ENCODE peak calls at places on chromosomes 7 and 10, in nine cellular contexts. Y is uterus, E is Peyer's patch, G is GM12878, F is IMR-90, B is prostate gland, D is A549, W is body of pancreas, N is heart left ventricle. P is an unnamed sample.

GRCh38 chr7:90706067-90706716 is 110.1 kb downstream of the CDK14 start:
- DNase-seq in Y (no peak), E (no peak), G (no peak), F (peak), B (peak), D (no peak), W (no peak), N (no peak), P (no peak)

GRCh38 chr7:5439572-5440496 is 16.2 kb upstream of the TNRC18 start:
- DNase-seq in Y (no peak), E (no peak), G (no peak), F (no peak), B (no peak), D (no peak), W (no peak), N (no peak), P (no peak)

GRCh38 chr7:157006205-157006747 is 4.2 kb downstream of the MNX1 start:
- DNase-seq in Y (no peak), E (no peak), G (no peak), F (no peak), B (no peak), D (no peak), W (peak), N (no peak), P (no peak)

GRCh38 chr7:116357776-116358670 is 141.5 kb upstream of the CAV2 start:
- DNase-seq in Y (no peak), E (no peak), G (no peak), F (peak), B (no peak), D (no peak), W (no peak), N (no peak), P (no peak)

GRCh38 chr10:36888925-36889573 is 236.3 kb upstream of the ANKRD30A start:
- DNase-seq in Y (no peak), E (no peak), G (no peak), F (peak), B (no peak), D (peak), W (peak), N (no peak), P (no peak)

GRCh38 chr10:47406870-47407648 is 23.0 kb upstream of the ZNF488 start:
- DNase-seq in Y (no peak), E (no peak), G (no peak), F (peak), B (no peak), D (peak), W (peak), N (no peak), P (no peak)

GRCh38 chr7:80131675-80132435 is 2.8 kb upstream of the GNAI1 start:
- DNase-seq in Y (no peak), E (no peak), G (no peak), F (no peak), B (no peak), D (no peak), W (no peak), N (no peak), P (no peak)

GRCh38 chr10:73262105-73262730 is 9.8 kb upstream of the MRPS16 start:
- DNase-seq in Y (no peak), E (no peak), G (no peak), F (peak), B (no peak), D (peak), W (no peak), N (no peak), P (no peak)

GRCh38 chr10:60099998-60100747 is 193.8 kb upstream of the CCDC6 start:
- DNase-seq in Y (no peak), E (no peak), G (no peak), F (peak), B (no peak), D (peak), W (peak), N (no peak), P (no peak)

GRCh38 chr7:107581387-107582013 is 1.5 kb downstream of the BCAP29 start:
- DNase-seq in Y (no peak), E (no peak), G (no peak), F (no peak), B (no peak), D (no peak), W (no peak), N (no peak), P (no peak)

GRCh38 chr7:150357277-150357676 is 11.3 kb upstream of the REPIN1 start:
- DNase-seq in Y (no peak), E (peak), G (no peak), F (no peak), B (no peak), D (no peak), W (no peak), N (no peak), P (no peak)

GRCh38 chr10:108037061-108037460 is 872.6 kb upstream of the SORCS1 start:
- DNase-seq in Y (no peak), E (no peak), G (no peak), F (no peak), B (no peak), D (no peak), W (no peak), N (no peak), P (no peak)

GRCh38 chr10:123427386-123427785 is 238.8 kb upstream of the GPR26 start:
- DNase-seq in Y (no peak), E (no peak), G (no peak), F (no peak), B (no peak), D (peak), W (no peak), N (no peak), P (no peak)

GRCh38 chr10:45491061-45491460 is 117.0 kb downstream of the ALOX5 start:
- DNase-seq in Y (no peak), E (no peak), G (no peak), F (no peak), B (no peak), D (no peak), W (no peak), N (no peak), P (no peak)

GRCh38 chr10:12812541-12812940 is 189.0 kb downstream of the CCDC3 start:
- DNase-seq in Y (no peak), E (no peak), G (no peak), F (no peak), B (no peak), D (no peak), W (no peak), N (no peak), P (no peak)

GRCh38 chr7:80552304-80552703 is 40.4 kb upstream of the GNAT3 start:
- DNase-seq in Y (no peak), E (no peak), G (no peak), F (peak), B (no peak), D (no peak), W (no peak), N (no peak), P (no peak)

GRCh38 chr7:141944811-141945210 is 2.0 kb downstream of the CLEC5A start:
- DNase-seq in Y (no peak), E (no peak), G (no peak), F (no peak), B (no peak), D (no peak), W (no peak), N (no peak), P (no peak)

GRCh38 chr7:141460781-141461715 is 90.2 kb upstream of the AGK start:
- DNase-seq in Y (peak), E (no peak), G (no peak), F (no peak), B (peak), D (no peak), W (no peak), N (peak), P (no peak)

GRCh38 chr10:18205098-18205834 is 65.0 kb downstream of the CACNB2 start:
- DNase-seq in Y (no peak), E (no peak), G (no peak), F (peak), B (no peak), D (no peak), W (no peak), N (no peak), P (no peak)

GRCh38 chr7:2719007-2719406 is 31.0 kb downstream of the AMZ1 start:
- DNase-seq in Y (no peak), E (peak), G (no peak), F (no peak), B (no peak), D (peak), W (no peak), N (no peak), P (no peak)

GRCh38 chr7:71752171-71752935 is 620.4 kb downstream of the GALNT17 start:
- DNase-seq in Y (no peak), E (no peak), G (no peak), F (no peak), B (no peak), D (peak), W (peak), N (no peak), P (no peak)

GRCh38 chr7:137980308-137980707 is 21.6 kb downstream of the CREB3L2 start:
- DNase-seq in Y (no peak), E (no peak), G (no peak), F (no peak), B (no peak), D (no peak), W (no peak), N (no peak), P (no peak)

GRCh38 chr7:17937506-17938115 is 2.7 kb downstream of the SNX13 start:
- DNase-seq in Y (no peak), E (no peak), G (no peak), F (peak), B (no peak), D (no peak), W (no peak), N (no peak), P (no peak)

GRCh38 chr7:45910855-45911254 is 10.2 kb downstream of the IGFBP3 start:
- DNase-seq in Y (no peak), E (no peak), G (no peak), F (no peak), B (no peak), D (no peak), W (no peak), N (no peak), P (no peak)

GRCh38 chr7:117759950-117760640 is 113.1 kb downstream of the CTTNBP2 start:
- DNase-seq in Y (no peak), E (no peak), G (no peak), F (peak), B (no peak), D (no peak), W (no peak), N (no peak), P (no peak)

GRCh38 chr7:117808273-117808868 is 64.9 kb downstream of the CTTNBP2 start:
- DNase-seq in Y (peak), E (no peak), G (no peak), F (no peak), B (peak), D (no peak), W (peak), N (peak), P (no peak)

GRCh38 chr7:107228291-107228690 is 59.5 kb downstream of the HBP1 start:
- DNase-seq in Y (no peak), E (no peak), G (no peak), F (peak), B (no peak), D (no peak), W (no peak), N (no peak), P (no peak)

GRCh38 chr7:138243430-138243829 is 167.2 kb downstream of the AKR1D1 start:
- DNase-seq in Y (peak), E (no peak), G (no peak), F (no peak), B (no peak), D (no peak), W (peak), N (peak), P (no peak)

GRCh38 chr10:102352066-102352715 is 43.3 kb upstream of the NFKB2 start:
- DNase-seq in Y (peak), E (peak), G (no peak), F (peak), B (peak), D (peak), W (peak), N (peak), P (no peak)

GRCh38 chr7:120583835-120584586 is 273.9 kb downstream of the TSPAN12 start:
- DNase-seq in Y (no peak), E (no peak), G (no peak), F (peak), B (no peak), D (no peak), W (no peak), N (no peak), P (no peak)

GRCh38 chr7:95213809-95214492 is 110.4 kb downstream of the PON1 start:
- DNase-seq in Y (no peak), E (no peak), G (no peak), F (no peak), B (no peak), D (no peak), W (peak), N (peak), P (no peak)

GRCh38 chr7:80414331-80414730 is 97.5 kb downstream of the GNAT3 start:
- DNase-seq in Y (no peak), E (no peak), G (no peak), F (no peak), B (no peak), D (no peak), W (no peak), N (no peak), P (no peak)

GRCh38 chr10:121516483-121516882 is 81.8 kb downstream of the FGFR2 start:
- DNase-seq in Y (no peak), E (no peak), G (no peak), F (no peak), B (no peak), D (no peak), W (no peak), N (no peak), P (no peak)

GRCh38 chr10:125781374-125781773 is 5.8 kb upstream of the MMP21 start:
- DNase-seq in Y (no peak), E (no peak), G (no peak), F (no peak), B (no peak), D (no peak), W (no peak), N (no peak), P (no peak)

GRCh38 chr7:103964269-103964668 is 25.2 kb downstream of the RELN start:
- DNase-seq in Y (no peak), E (no peak), G (no peak), F (no peak), B (no peak), D (no peak), W (no peak), N (no peak), P (no peak)

GRCh38 chr7:16015981-16016380 is 329.5 kb upstream of the MEOX2 start:
- DNase-seq in Y (no peak), E (no peak), G (no peak), F (peak), B (no peak), D (no peak), W (no peak), N (no peak), P (no peak)

GRCh38 chr10:53839437-53840039 is 961.5 kb downstream of the PCDH15 start:
- DNase-seq in Y (no peak), E (no peak), G (no peak), F (peak), B (no peak), D (no peak), W (no peak), N (no peak), P (no peak)

GRCh38 chr7:137878333-137878961 is 31.7 kb upstream of the DGKI start:
- DNase-seq in Y (peak), E (peak), G (no peak), F (peak), B (no peak), D (no peak), W (peak), N (peak), P (no peak)

GRCh38 chr7:52355059-52355458 is 680.4 kb upstream of the POM121L12 start:
- DNase-seq in Y (no peak), E (no peak), G (no peak), F (no peak), B (no peak), D (no peak), W (no peak), N (no peak), P (no peak)

GRCh38 chr7:32569388-32570289 is 74.3 kb downstream of the AVL9 start:
- DNase-seq in Y (no peak), E (no peak), G (no peak), F (no peak), B (no peak), D (peak), W (no peak), N (no peak), P (no peak)

GRCh38 chr7:29375641-29376562 is 181.3 kb downstream of the CHN2 start:
- DNase-seq in Y (no peak), E (no peak), G (no peak), F (no peak), B (no peak), D (no peak), W (peak), N (no peak), P (no peak)
- TF ChIP-seq POLR2A in Y (no peak), E (peak), G (no peak), F (no peak), B (no peak), D (no peak), W (peak), N (no peak), P (no peak)

DNA sequence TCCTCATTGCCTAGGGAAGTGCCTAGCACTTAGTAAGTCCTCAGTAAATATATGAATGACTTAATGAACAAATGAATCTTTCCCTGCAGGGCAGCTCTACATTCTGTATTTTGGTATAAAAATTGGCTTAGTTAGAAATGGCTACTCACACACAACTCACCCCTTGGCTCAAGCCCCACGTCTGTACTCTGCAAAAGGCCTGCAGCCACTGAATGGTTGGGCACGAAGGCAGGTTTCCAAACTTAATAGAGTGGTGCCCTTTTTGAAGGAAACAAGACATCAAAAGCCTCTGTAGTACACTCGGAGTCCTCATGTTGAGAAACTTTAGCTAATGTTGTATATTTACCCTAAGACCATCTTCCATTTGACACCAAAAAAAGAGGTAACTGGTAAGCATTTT is 36.6 kb downstream of the CRHR2 start:
- DNase-seq in Y (no peak), E (no peak), G (no peak), F (no peak), B (no peak), D (no peak), W (no peak), N (no peak), P (no peak)
- H3K27ac ChIP-seq in Y (no peak), E (no peak), G (no peak), F (no peak), B (no peak), D (no peak), W (no peak), N (no peak), P (no peak)

DNA sequence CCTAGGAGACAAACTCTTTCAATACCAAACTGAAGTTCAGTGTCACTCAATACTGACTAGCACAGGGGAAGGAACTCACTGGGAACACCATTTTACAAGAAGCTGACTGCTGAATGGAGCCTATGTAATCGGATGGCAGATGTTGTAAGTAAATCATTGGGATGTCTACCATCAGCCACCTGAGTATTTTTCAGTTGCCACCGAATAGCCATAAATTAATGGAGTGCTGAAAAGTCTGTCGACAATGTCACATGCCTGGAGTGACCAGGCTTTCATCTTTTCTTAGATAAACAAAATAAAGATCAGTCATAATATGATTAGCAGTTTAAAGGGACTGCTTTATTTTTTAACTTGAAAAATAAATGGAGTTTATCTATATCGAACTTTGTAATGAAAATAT is 145.9 kb upstream of the SEMA3E start:
- DNase-seq in Y (no peak), E (no peak), G (no peak), F (no peak), B (no peak), D (no peak), W (no peak), N (no peak), P (no peak)
- H3K4me3 ChIP-seq in Y (no peak), E (no peak), G (no peak), F (no peak), B (no peak), D (no peak), W (no peak), N (no peak), P (no peak)

DNA sequence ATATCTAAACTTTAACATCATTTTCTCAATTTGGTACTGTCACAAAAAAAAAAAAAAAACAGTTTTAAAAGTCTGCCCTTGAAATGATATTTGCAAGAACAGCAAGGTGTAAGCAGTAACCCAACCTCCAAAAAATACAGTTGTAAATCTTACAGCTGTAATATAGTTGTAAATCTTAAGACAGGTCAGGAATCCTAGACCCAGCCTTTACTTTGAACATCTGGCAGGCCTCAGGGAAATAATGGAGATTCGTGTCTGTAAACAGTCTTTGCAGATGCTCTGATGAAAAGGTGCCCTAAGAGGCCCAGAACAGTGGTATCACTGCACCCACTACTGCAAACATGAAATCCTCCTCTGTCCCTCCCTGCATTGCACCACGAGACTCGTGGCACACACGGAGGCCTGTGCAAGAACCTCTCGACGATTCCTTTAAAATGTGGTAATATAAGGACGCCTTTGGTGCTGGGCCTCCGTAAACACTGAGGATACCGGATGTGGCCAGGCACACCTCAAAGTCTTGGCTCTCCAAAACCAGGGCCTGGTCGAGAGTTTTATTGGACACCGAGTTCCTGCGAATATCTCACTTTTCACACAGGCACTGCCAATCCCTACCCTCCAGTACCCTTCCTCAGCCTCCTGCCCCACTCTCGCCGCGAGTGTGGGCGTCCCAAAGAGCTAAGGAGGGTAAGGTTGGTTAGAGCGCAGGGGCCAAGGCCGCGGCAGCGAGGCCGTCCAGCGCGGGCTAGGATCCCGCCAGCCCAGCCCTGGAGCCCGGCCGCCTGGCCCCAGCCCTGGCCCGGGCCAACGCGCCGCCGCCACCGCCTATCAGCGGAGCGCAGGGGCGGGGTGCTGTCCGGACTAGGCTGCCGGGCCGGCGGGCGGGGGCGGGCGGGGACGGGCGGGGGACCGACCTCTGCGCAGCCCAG is 475 bp upstream of the REEP3 start:
- DNase-seq in Y (peak), E (peak), G (no peak), F (peak), B (peak), D (peak), W (peak), N (peak), P (no peak)
- TF ChIP-seq POLR2A in Y (no peak), E (peak), G (peak), F (peak), B (peak), D (peak), W (peak), N (no peak), P (no peak)

DNA sequence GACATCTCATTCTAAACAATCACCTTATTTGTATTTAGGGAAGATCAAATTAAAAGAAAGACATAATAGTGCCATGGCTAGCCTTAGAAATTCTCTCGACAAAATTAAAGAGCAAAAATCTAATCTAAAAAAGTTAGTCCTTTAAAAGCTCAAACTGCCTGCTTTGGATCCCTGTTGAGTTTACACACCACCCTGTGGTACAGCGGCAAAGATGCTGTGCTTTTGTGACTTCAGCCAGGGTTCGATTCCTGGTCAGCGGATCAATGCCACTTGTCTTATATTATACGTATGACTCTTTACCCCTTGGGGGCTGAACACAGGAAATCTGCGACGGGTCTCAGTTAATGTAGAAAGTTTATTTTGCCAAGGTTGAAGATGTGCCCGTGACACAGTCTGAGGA is 51.3 kb upstream of the VOPP1 start:
- DNase-seq in Y (no peak), E (no peak), G (no peak), F (no peak), B (no peak), D (no peak), W (no peak), N (no peak), P (no peak)
- H3K27ac ChIP-seq in Y (no peak), E (no peak), G (no peak), F (no peak), B (no peak), D (no peak), W (no peak), N (no peak), P (no peak)

GRCh38 chr10:98265403-98266378 is 2.3 kb downstream of the LOXL4 start:
- DNase-seq in Y (no peak), E (no peak), G (no peak), F (no peak), B (no peak), D (no peak), W (no peak), N (no peak), P (no peak)
- H3K4me3 ChIP-seq in Y (no peak), E (no peak), G (no peak), F (no peak), B (no peak), D (no peak), W (no peak), N (no peak), P (no peak)